ENCODE peak calls at places on chromosomes 16 and 17, in four cellular contexts. A is K562, W is HCT116, R is HepG2. C is an unnamed sample.
A peak's percentile ranks its signal among the peaks of the same experiment; 100 is the strongest.

GRCh38 chr16:89970011-89970410 is 21.5 kb downstream of the DEF8 start:
- DNase-seq in A (no peak), W (no peak), R (no peak), C (no peak)

GRCh38 chr16:67930191-67930590 is 1.5 kb downstream of the CTRL start:
- DNase-seq in A (no peak), W (no peak), R (no peak), C (no peak)

GRCh38 chr16:3881499-3881995 is 1.0 kb upstream of the CREBBP start:
- DNase-seq in A (peak; percentile 46), W (no peak), R (no peak), C (no peak)

GRCh38 chr16:57473906-57474305 is 11.4 kb downstream of the POLR2C start:
- DNase-seq in A (no peak), W (no peak), R (no peak), C (no peak)

GRCh38 chr16:4790261-4790660 is 2.1 kb upstream of the SEPTIN12 start:
- DNase-seq in A (no peak), W (no peak), R (no peak), C (no peak)

GRCh38 chr17:46167826-46168569 is 25.2 kb downstream of the KANSL1 start:
- DNase-seq in A (no peak), W (no peak), R (peak; percentile 65), C (no peak)

GRCh38 chr17:5943232-5943631 is 126.9 kb upstream of the WSCD1 start:
- DNase-seq in A (peak; percentile 43), W (no peak), R (no peak), C (no peak)

GRCh38 chr17:77451271-77451893 is 310.6 kb downstream of the SEC14L1 start:
- DNase-seq in A (peak; percentile 84), W (no peak), R (peak; percentile 96), C (no peak)

GRCh38 chr17:38361700-38362465 is 10.2 kb downstream of the SOCS7 start:
- DNase-seq in A (no peak), W (no peak), R (no peak), C (no peak)

GRCh38 chr17:63041722-63042121 is 75.7 kb downstream of the TANC2 start:
- DNase-seq in A (no peak), W (no peak), R (no peak), C (no peak)
- TF ChIP-seq SIN3A in A (no peak), W (no peak), R (no peak), C (no peak)

DNA sequence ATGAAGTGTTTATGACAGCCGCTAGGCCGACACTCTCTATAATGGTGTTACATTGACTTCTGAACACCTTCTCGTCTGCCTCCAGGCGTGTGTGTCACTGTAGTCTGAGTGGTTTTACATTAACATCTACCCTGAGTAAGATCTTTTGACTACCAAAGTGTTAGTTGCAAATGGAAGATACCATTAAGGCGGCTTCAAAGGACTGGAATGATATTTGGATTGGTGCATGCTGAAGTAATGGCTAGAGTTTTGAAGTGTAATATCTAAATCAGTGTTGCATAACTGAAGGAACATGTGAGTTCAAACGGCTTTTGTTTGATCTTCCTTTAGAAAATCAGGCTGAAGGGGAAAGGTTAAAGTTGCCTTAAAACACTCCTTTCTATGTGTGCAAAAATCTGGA is 52.2 kb downstream of the BCAS3 start:
- DNase-seq in A (no peak), W (no peak), R (peak; percentile 94), C (no peak)
- TF ChIP-seq TCF7L2 in A (no peak), W (no peak), R (peak; percentile 92), C (no peak)

GRCh38 chr17:39782481-39782880 is 44.7 kb downstream of the GRB7 start:
- DNase-seq in A (no peak), W (no peak), R (no peak), C (no peak)

GRCh38 chr17:39781028-39781800 is 43.5 kb downstream of the GRB7 start:
- DNase-seq in A (no peak), W (no peak), R (no peak), C (no peak)

GRCh38 chr17:39777534-39778365 is 40.0 kb downstream of the GRB7 start:
- DNase-seq in A (no peak), W (no peak), R (no peak), C (no peak)

GRCh38 chr17:39782980-39783379 is 45.2 kb downstream of the GRB7 start:
- DNase-seq in A (no peak), W (no peak), R (no peak), C (no peak)

DNA sequence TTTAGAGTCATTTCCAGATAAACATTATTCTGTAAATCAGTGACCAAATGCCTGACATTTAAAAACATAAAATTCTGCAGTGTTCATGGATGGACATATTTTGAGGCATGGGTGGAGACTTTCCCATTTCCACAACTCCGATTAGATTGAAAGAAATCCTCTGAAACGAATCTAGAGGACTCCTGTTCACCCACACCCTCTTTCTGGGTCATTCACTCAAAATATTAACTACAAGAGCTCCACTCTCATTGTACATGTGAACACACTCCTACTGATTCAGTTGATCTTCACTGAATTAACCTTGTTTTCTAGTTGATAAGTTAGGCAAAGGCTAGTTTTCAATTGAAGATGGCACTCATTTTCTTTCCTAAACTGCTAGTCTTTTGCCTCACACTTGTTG is 44.1 kb downstream of the GRB7 start:
- DNase-seq in A (no peak), W (no peak), R (no peak), C (no peak)
- H3K4me1 ChIP-seq in A (no peaks in the 10 kb centered on the region), W (peaks cover 6% of the 10 kb centered on the region), R (no peaks in the 10 kb centered on the region), C (no peaks in the 10 kb centered on the region)

DNA sequence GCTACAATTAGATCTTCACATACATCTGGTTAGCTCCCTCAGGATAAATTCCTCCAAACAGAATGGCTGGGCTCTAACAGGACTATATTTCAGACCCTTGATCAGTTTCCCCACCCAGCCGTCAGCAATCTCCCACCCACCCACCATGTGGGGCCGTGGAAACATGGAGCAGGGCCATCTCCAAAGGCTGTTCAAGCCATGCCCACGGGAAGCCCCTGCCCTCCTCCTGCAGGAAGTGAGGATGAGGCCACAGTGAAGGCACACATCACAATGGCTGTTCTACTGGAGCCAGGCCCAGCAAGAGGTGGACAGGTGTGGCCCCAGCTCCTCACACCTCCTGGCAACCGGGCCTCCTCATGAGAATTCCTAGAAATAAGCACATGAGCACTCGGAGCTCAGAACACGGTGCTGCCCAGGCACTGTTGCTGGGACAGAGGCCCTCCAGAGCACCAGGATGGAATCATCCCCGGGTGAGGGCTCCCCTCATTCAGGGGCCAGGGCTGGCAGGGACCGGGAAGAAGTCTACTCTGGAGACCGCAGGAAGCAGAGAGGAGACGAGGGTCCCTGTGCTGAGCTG is at the start of gene LITAFD:
- DNase-seq in A (no peak), W (no peak), R (no peak), C (no peak)
- TF ChIP-seq SIN3A in A (no peak), W (no peak), R (no peak), C (no peak)

DNA sequence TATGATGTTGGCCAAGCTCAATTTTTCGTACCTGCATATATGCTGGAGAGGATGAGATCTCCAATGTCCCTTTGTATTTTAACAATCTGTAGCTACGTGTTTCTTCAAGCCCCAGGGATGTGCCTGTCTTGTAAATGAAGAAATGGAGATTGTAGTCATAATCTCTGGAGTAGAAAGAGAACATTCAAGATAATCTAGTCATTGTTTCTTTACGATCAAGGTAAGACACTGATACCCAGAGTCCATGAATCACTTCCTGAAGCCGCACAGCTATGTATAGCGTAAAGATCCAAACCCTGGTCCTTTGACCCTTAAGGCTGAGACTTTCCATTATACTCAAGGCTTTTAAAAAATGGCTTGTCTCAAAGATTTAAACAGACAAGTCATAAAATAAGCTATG is 205.5 kb downstream of the HS3ST3B1 start:
- DNase-seq in A (no peak), W (no peak), R (no peak), C (no peak)
- TF ChIP-seq TCF7L2 in A (no peak), W (no peak), R (no peak), C (no peak)

GRCh38 chr16:73064227-73064995 is 16.5 kb upstream of the ZFHX3 start:
- DNase-seq in A (no peak), W (no peak), R (no peak), C (no peak)

GRCh38 chr16:73063854-73064226 is 15.9 kb upstream of the ZFHX3 start:
- DNase-seq in A (no peak), W (no peak), R (no peak), C (no peak)

GRCh38 chr16:73062640-73063283 is 14.8 kb upstream of the ZFHX3 start:
- DNase-seq in A (no peak), W (no peak), R (no peak), C (no peak)

GRCh38 chr16:73064996-73065349 is 17.0 kb upstream of the ZFHX3 start:
- DNase-seq in A (no peak), W (no peak), R (no peak), C (no peak)

DNA sequence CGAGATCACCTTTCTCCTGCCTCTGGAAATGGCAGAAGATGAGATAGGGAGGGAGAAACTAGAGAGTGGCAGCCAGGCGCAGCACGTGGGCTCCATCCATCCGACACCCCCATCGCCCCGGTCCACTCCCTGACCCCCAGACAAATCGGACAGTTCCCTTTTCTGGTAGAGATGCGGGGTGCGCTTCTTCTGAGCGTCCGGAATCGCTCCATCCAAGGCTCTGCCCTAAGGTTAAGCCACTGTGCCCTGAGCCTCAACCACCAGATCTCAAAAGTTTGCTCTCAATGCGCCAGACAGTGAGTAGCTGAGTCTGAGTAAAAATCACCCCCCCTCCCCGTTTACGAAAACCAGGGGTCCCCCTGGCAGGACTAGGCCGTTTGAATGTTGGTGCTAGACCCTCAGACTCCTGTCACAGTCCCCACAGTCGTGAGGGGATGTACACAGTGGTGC is 15.4 kb upstream of the ZFHX3 start:
- DNase-seq in A (no peak), W (no peak), R (no peak), C (no peak)
- H3K4me1 ChIP-seq in A (no peaks in the 10 kb centered on the region), W (peaks cover 3% of the 10 kb centered on the region), R (peaks cover 62% of the 10 kb centered on the region), C (no peaks in the 10 kb centered on the region)

DNA sequence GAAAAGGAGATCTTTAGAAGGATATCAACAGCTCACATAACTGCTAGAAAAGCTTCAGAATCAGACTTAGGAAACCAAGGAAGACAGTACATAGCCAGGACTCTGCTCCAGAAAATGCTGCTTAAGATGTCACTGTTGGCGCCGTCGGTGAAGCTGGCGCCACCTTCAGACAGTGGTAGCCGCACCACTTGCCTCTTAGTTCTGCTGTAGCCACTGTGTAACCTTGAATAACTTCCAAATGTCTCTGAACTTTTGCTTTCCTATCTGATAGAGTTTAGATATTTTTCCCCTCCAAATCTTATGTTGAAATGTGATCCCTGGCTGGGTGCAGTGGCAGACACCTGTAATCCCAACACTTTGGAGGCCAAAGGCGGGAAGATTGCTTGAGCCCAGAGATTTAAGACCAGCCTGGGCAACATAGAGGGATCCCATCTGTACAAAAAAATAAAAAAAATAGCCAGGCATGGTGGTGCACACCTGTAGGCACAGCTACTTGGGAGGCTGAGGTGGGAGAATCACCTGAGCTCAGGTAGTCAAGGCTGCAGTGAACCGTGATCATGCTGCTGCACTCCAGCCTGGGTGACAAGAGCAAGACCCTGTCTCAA is 6.3 kb upstream of the USP31 start:
- DNase-seq in A (no peak), W (peak; percentile 21), R (no peak), C (no peak)
- TF ChIP-seq SIN3A in A (no peak), W (no peak), R (no peak), C (no peak)

DNA sequence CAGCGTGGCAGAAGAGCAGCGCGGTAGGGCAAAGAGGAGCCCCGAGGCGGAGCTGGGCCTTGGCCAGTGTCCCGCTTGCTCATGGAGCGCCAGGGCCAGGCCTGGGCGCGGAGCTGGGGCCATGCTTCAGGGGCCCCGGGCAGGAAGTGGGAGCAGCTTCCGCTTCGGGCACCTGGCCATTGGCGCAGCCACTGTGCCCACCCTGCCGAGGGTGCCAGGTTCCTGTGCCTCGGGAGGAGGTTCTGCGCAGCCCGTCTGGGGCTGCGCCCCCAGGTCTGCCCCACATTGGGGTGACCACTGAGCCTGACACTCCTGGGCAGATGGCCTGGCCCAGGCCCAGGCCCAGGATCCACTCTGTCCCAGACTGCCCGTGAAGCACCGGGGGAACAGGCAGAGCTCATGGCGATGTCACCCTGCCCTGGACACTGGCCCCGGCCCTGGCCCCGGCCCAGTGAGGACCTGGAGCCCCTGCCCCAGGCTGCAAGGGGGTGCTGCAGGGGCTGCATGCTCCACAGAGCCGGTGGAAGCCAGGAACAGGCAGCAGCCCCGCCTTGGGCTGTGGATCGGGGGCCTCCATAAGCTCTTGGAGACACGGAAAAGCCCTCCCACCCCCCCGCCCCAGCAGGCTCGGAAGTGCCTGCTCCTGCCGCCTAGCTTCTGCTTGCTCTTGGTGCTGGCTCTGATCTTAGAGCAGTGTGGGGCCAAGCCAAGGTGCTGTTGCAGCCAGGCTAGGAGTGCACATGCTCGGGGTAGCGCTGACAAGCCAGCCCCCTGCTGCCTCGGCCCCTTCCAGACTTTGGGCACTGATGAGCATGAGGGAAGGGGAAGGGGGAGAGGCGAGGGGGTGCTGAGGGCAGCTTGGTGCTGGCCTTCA is 35.9 kb upstream of the FOXJ1 start:
- DNase-seq in A (no peak), W (no peak), R (no peak), C (no peak)
- TF ChIP-seq TCF7L2 in A (no peak), W (no peak), R (no peak), C (no peak)